ENCODE peak calls at places on chromosome 11, in five cellular contexts. J is stimulated activated CD4-positive, alpha-beta T cell treated with anti-CD3 and anti-CD28 coated beads, Interleukin-2, amount 100 ng/mL, for 24 hours; K is NCI-H2081; D is body of pancreas; S is activated naive CD4-positive, alpha-beta T cell treated with anti-CD3 and anti-CD28 coated beads for 36 hours. R is an unnamed sample.

GRCh38 chr11:19892387-19892786 is 179.8 kb downstream of the NAV2 start:
- DNase-seq in J (no peak), K (no peak), D (no peak), S (no peak), R (no peak)

GRCh38 chr11:67506426-67507032 is 1.4 kb upstream of the PITPNM1 start:
- DNase-seq in J (no peak), K (no peak), D (no peak), S (no peak), R (no peak)

GRCh38 chr11:44840085-44840478 is 110.6 kb downstream of the TP53I11 start:
- DNase-seq in J (no peak), K (no peak), D (no peak), S (no peak), R (no peak)

GRCh38 chr11:72174299-72175070 is 17.5 kb upstream of the FOLR1 start:
- DNase-seq in J (no peak), K (no peak), D (no peak), S (no peak), R (no peak)

GRCh38 chr11:35907648-35908431 is 36.0 kb upstream of the LDLRAD3 start:
- DNase-seq in J (no peak), K (no peak), D (peak), S (no peak), R (no peak)

GRCh38 chr11:28833670-28834069 is 725.5 kb downstream of the METTL15 start:
- DNase-seq in J (no peak), K (no peak), D (no peak), S (no peak), R (no peak)

GRCh38 chr11:119130662-119131061 is 9.3 kb downstream of the HINFP start:
- DNase-seq in J (no peak), K (no peak), D (no peak), S (no peak), R (no peak)

GRCh38 chr11:45879803-45880685 is 5.4 kb upstream of the MAPK8IP1 start:
- DNase-seq in J (no peak), K (no peak), D (no peak), S (no peak), R (no peak)

GRCh38 chr11:852762-853161 is 10.1 kb downstream of the TSPAN4 start:
- DNase-seq in J (no peak), K (no peak), D (no peak), S (no peak), R (no peak)

GRCh38 chr11:598005-598680 is 17.6 kb downstream of the IRF7 start:
- DNase-seq in J (no peak), K (no peak), D (no peak), S (no peak), R (no peak)

GRCh38 chr11:71239581-71239980 is 12.8 kb downstream of the SHANK2 start:
- DNase-seq in J (no peak), K (no peak), D (peak), S (no peak), R (no peak)

GRCh38 chr11:117875397-117876048 is 935 bp downstream of the FXYD6 start:
- DNase-seq in J (peak), K (peak), D (no peak), S (peak), R (peak)

GRCh38 chr11:69296890-69297224 is 2.9 kb downstream of the MYEOV start:
- DNase-seq in J (peak), K (no peak), D (no peak), S (peak), R (no peak)

GRCh38 chr11:2690596-2691354 is 9.0 kb downstream of the KCNQ1OT1 start:
- DNase-seq in J (no peak), K (no peak), D (peak), S (no peak), R (no peak)

GRCh38 chr11:36364551-36364950 is 68.5 kb downstream of the PRR5L start:
- DNase-seq in J (no peak), K (no peak), D (no peak), S (no peak), R (no peak)

GRCh38 chr11:134677338-134677948 is 265.4 kb upstream of the B3GAT1 start:
- DNase-seq in J (no peak), K (no peak), D (no peak), S (no peak), R (no peak)

GRCh38 chr11:10784229-10785145 is 24.2 kb downstream of the EIF4G2 start:
- DNase-seq in J (no peak), K (no peak), D (no peak), S (no peak), R (no peak)

GRCh38 chr11:81470446-81470845 is 1263.2 kb downstream of the FAM181B start:
- DNase-seq in J (no peak), K (no peak), D (peak), S (no peak), R (no peak)

GRCh38 chr11:72930011-72930410 is 115.8 kb downstream of the ATG16L2 start:
- DNase-seq in J (no peak), K (no peak), D (peak), S (no peak), R (no peak)

GRCh38 chr11:107218123-107219084 is 200.1 kb upstream of the GUCY1A2 start:
- DNase-seq in J (no peak), K (no peak), D (no peak), S (no peak), R (no peak)

GRCh38 chr11:16605440-16605970 is 132.9 kb upstream of the C11orf58 start:
- DNase-seq in J (peak), K (no peak), D (peak), S (no peak), R (peak)

GRCh38 chr11:79950172-79950571 is 509.3 kb upstream of the TENM4 start:
- DNase-seq in J (no peak), K (no peak), D (no peak), S (no peak), R (no peak)

GRCh38 chr11:128116447-128117240 is 470.7 kb downstream of the ETS1 start:
- DNase-seq in J (no peak), K (no peak), D (no peak), S (no peak), R (no peak)